ENCODE peak calls at places on chromosomes 7 and 10, in four cellular contexts. One of them, this sample, is unnamed.

GRCh38 chr7:151631149-151631967 is 111.7 kb upstream of the RHEB start:
- DNase-seq in T-helper 9 cell: peak
- DNase-seq in caudate nucleus: no peak
- DNase-seq in lower leg skin: no peak
- DNase-seq in this sample: peak

GRCh38 chr10:24969732-24970330 is 17.4 kb upstream of the PRTFDC1 start:
- DNase-seq in T-helper 9 cell: no peak
- DNase-seq in caudate nucleus: no peak
- DNase-seq in lower leg skin: no peak
- DNase-seq in this sample: no peak

GRCh38 chr7:155206286-155207020 is 91.2 kb upstream of the INSIG1 start:
- DNase-seq in T-helper 9 cell: peak
- DNase-seq in caudate nucleus: no peak
- DNase-seq in lower leg skin: peak
- DNase-seq in this sample: no peak

GRCh38 chr7:156257904-156258303 is 382.7 kb upstream of the RNF32 start:
- DNase-seq in T-helper 9 cell: no peak
- DNase-seq in caudate nucleus: no peak
- DNase-seq in lower leg skin: no peak
- DNase-seq in this sample: no peak

GRCh38 chr10:131519723-131520122 is 208.2 kb upstream of the TCERG1L start:
- DNase-seq in T-helper 9 cell: no peak
- DNase-seq in caudate nucleus: no peak
- DNase-seq in lower leg skin: no peak
- DNase-seq in this sample: no peak

GRCh38 chr7:157337316-157338149 is 729 bp downstream of the DNAJB6 start:
- DNase-seq in T-helper 9 cell: peak
- DNase-seq in caudate nucleus: no peak
- DNase-seq in lower leg skin: no peak
- DNase-seq in this sample: peak

GRCh38 chr10:24465899-24466615 is 257.1 kb downstream of the KIAA1217 start:
- DNase-seq in T-helper 9 cell: peak
- DNase-seq in caudate nucleus: no peak
- DNase-seq in lower leg skin: no peak
- DNase-seq in this sample: peak

GRCh38 chr7:77427996-77428603 is 12.0 kb upstream of the GSAP start:
- DNase-seq in T-helper 9 cell: no peak
- DNase-seq in caudate nucleus: no peak
- DNase-seq in lower leg skin: no peak
- DNase-seq in this sample: no peak

GRCh38 chr10:72126184-72126871 is 38.0 kb upstream of the SPOCK2 start:
- DNase-seq in T-helper 9 cell: no peak
- DNase-seq in caudate nucleus: no peak
- DNase-seq in lower leg skin: no peak
- DNase-seq in this sample: no peak

GRCh38 chr10:60978287-60979115 is 34.5 kb upstream of the RHOBTB1 start:
- DNase-seq in T-helper 9 cell: no peak
- DNase-seq in caudate nucleus: peak
- DNase-seq in lower leg skin: no peak
- DNase-seq in this sample: no peak

GRCh38 chr7:99579956-99580777 is 17.9 kb upstream of the TMEM225B start:
- DNase-seq in T-helper 9 cell: peak
- DNase-seq in caudate nucleus: no peak
- DNase-seq in lower leg skin: no peak
- DNase-seq in this sample: no peak

GRCh38 chr7:105985821-105986220 is 22.8 kb downstream of the CDHR3 start:
- DNase-seq in T-helper 9 cell: no peak
- DNase-seq in caudate nucleus: no peak
- DNase-seq in lower leg skin: no peak
- DNase-seq in this sample: no peak

GRCh38 chr10:14904316-14904732 is 25.7 kb downstream of the SUV39H2 start:
- DNase-seq in T-helper 9 cell: no peak
- DNase-seq in caudate nucleus: no peak
- DNase-seq in lower leg skin: no peak
- DNase-seq in this sample: no peak

GRCh38 chr7:90966346-90966745 is 297.9 kb upstream of the FZD1 start:
- DNase-seq in T-helper 9 cell: no peak
- DNase-seq in caudate nucleus: no peak
- DNase-seq in lower leg skin: no peak
- DNase-seq in this sample: no peak

GRCh38 chr7:47379629-47380324 is 202.1 kb downstream of the TNS3 start:
- DNase-seq in T-helper 9 cell: no peak
- DNase-seq in caudate nucleus: no peak
- DNase-seq in lower leg skin: no peak
- DNase-seq in this sample: peak

This sample was measured in amniotic stem cell.